ENCODE peak calls at places on chromosome 20, in four cellular contexts. P, Q, C and F are unnamed samples. For H3K9me3, the result is how much of the 10 kb centered on the place peaks cover.

GRCh38 chr20:16694176-16694575 is 35.6 kb upstream of the SNRPB2 start:
- DNase-seq in P (no peak), Q (no peak), C (no peak), F (no peak)

GRCh38 chr20:20487811-20488210 is 119.9 kb downstream of the INSM1 start:
- DNase-seq in P (peak), Q (no peak), C (no peak), F (no peak)

GRCh38 chr20:62359491-62360121 is 7.5 kb downstream of the LAMA5 start:
- DNase-seq in P (no peak), Q (peak), C (no peak), F (no peak)

GRCh38 chr20:60000271-60001026 is 42.2 kb downstream of the CDH26 start:
- DNase-seq in P (no peak), Q (no peak), C (no peak), F (no peak)

GRCh38 chr20:62101078-62101477 is 21.2 kb upstream of the LSM14B start:
- DNase-seq in P (no peak), Q (no peak), C (no peak), F (no peak)

GRCh38 chr20:39716796-39717341 is 754.7 kb downstream of the DHX35 start:
- DNase-seq in P (peak), Q (no peak), C (no peak), F (no peak)

GRCh38 chr20:17646901-17647301 is 35.1 kb downstream of the RRBP1 start:
- DNase-seq in P (no peak), Q (peak), C (no peak), F (no peak)

GRCh38 chr20:61436674-61437279 is 184.7 kb downstream of the CDH4 start:
- DNase-seq in P (peak), Q (no peak), C (no peak), F (no peak)

GRCh38 chr20:19903168-19903676 is 113.9 kb upstream of the NAA20 start:
- DNase-seq in P (no peak), Q (peak), C (peak), F (no peak)

GRCh38 chr20:61328906-61329558 is 77.0 kb downstream of the CDH4 start:
- DNase-seq in P (no peak), Q (peak), C (no peak), F (no peak)

GRCh38 chr20:49422176-49422575 is 60.3 kb downstream of the KCNB1 start:
- DNase-seq in P (no peak), Q (no peak), C (no peak), F (no peak)

GRCh38 chr20:63223121-63223825 is 7.3 kb upstream of the YTHDF1 start:
- DNase-seq in P (no peak), Q (peak), C (no peak), F (no peak)

GRCh38 chr20:17499041-17499440 is 32.1 kb downstream of the BFSP1 start:
- DNase-seq in P (peak), Q (no peak), C (no peak), F (no peak)

GRCh38 chr20:48331518-48332286 is 496.1 kb downstream of the PREX1 start:
- DNase-seq in P (no peak), Q (no peak), C (no peak), F (no peak)

GRCh38 chr20:20395856-20396600 is 28.1 kb downstream of the INSM1 start:
- DNase-seq in P (no peak), Q (no peak), C (no peak), F (no peak)

GRCh38 chr20:5153612-5154542 is 27.1 kb downstream of the CDS2 start:
- DNase-seq in P (peak), Q (no peak), C (no peak), F (no peak)

GRCh38 chr20:49272654-49273053 is 5.2 kb downstream of the ZNFX1 start:
- DNase-seq in P (no peak), Q (no peak), C (no peak), F (no peak)

GRCh38 chr20:3402453-3402852 is 5.0 kb downstream of the DNAAF9 start:
- DNase-seq in P (no peak), Q (no peak), C (no peak), F (no peak)

GRCh38 chr20:11234181-11234969 is 560.6 kb upstream of the JAG1 start:
- DNase-seq in P (no peak), Q (no peak), C (no peak), F (no peak)

GRCh38 chr20:50151034-50151743 is 2.3 kb downstream of the PEDS1 start:
- DNase-seq in P (peak), Q (peak), C (no peak), F (no peak)

GRCh38 chr20:48734104-48734749 is 93.6 kb downstream of the PREX1 start:
- DNase-seq in P (no peak), Q (no peak), C (no peak), F (no peak)

GRCh38 chr20:43667341-43668132 is 623 bp downstream of the MYBL2 start:
- DNase-seq in P (no peak), Q (no peak), C (no peak), F (no peak)

GRCh38 chr20:2301164-2301622 is 5.4 kb downstream of the TGM3 start:
- DNase-seq in P (no peak), Q (peak), C (peak), F (no peak)

GRCh38 chr20:47956261-47956995 is 171.1 kb upstream of the SULF2 start:
- DNase-seq in P (no peak), Q (peak), C (no peak), F (no peak)

GRCh38 chr20:54276577-54277169 is 68.8 kb downstream of the PFDN4 start:
- DNase-seq in P (peak), Q (no peak), C (no peak), F (no peak)

GRCh38 chr20:6311841-6312655 is 189.2 kb upstream of the FERMT1 start:
- DNase-seq in P (peak), Q (no peak), C (no peak), F (no peak)

GRCh38 chr20:14055127-14055742 is 59.9 kb downstream of the MACROD2 start:
- DNase-seq in P (peak), Q (no peak), C (no peak), F (peak)

GRCh38 chr20:50224553-50225255 is 34.1 kb downstream of the CEBPB start:
- DNase-seq in P (peak), Q (peak), C (peak), F (peak)

GRCh38 chr20:56032251-56032650 is 26.9 kb upstream of the CBLN4 start:
- DNase-seq in P (no peak), Q (no peak), C (no peak), F (no peak)
- H3K9me3 ChIP-seq in P (under half), Q (under half), C (under half), F (under half)

GRCh38 chr20:41134362-41135186 is 2.8 kb upstream of the PLCG1 start:
- DNase-seq in P (no peak), Q (no peak), C (no peak), F (no peak)
- H3K27ac ChIP-seq in P (peak), Q (no peak), C (no peak), F (no peak)

DNA sequence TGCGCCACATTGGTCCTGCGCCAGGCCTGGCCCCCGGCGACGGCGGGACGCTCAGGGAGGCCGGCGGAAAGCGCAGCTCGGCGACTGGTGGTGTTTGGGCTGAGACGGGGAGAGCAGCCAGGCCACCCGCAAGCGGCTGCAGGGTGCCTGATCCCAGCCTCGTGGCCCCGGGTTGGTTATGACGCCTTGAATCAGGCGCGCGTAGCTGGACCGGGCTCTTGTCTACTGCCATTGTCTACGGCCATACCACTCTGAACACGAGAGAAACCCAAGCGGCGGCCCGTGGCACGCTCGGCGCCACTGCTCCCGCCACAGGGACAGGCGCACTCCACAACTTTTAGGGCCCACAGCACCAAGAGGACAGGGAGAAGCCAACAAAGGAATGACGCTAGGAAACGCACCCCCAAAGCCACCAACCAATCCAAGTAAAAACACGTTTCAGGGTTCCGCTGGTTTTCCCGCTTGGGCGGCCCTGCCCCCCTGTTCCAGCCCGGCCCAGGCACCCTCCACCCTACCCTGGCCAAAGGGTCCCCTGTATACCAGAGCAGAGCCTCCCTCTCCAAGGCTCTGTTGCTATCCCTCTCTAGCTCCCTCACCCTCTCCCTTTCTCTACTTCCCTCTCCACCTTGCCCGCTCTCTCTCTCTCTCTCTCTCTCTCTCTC is 1849.3 kb upstream of the DEFB115 start:
- DNase-seq in P (no peak), Q (no peak), C (no peak), F (no peak)
- H3K9me3 ChIP-seq in P (under half), Q (under half), C (under half), F (half or more)

DNA sequence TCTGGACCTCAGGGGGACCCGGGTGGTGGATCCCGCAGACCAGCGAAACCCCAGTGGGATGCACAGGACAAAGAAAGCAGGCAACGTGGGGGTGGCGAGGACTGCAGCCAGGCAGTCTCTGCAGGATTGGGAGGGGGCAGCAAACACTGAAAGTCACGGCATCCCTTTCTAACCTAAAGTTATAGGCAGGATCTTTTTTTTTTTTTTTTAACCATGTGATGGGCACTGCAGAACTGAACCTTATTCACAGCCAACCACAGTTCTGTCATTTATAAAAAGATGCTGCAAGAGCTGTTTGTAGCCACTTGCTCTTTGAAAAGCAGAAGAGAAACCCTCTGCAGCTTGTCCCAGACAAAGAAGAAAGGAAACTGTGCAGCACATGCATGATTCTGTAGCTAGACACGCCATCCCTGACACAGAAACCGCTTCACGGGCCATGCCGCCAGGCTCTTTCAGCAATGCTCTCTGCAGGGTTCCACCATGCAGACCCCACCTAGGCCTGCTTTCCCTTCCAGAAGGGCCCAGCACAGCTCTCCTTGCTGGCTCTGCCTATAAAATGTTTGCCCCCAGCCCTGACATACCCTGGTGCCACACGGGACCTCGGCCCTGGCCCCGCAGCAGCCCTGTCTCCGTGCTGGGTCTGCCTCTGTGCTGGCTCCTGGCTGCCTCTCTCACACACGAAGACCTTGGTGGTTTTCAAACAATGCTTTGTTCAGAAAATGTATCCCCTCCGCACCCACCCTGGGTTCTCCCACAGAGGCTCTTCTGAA is 70.8 kb downstream of the PYGB start:
- DNase-seq in P (no peak), Q (no peak), C (no peak), F (no peak)
- H3K27ac ChIP-seq in P (no peak), Q (no peak), C (no peak), F (no peak)

DNA sequence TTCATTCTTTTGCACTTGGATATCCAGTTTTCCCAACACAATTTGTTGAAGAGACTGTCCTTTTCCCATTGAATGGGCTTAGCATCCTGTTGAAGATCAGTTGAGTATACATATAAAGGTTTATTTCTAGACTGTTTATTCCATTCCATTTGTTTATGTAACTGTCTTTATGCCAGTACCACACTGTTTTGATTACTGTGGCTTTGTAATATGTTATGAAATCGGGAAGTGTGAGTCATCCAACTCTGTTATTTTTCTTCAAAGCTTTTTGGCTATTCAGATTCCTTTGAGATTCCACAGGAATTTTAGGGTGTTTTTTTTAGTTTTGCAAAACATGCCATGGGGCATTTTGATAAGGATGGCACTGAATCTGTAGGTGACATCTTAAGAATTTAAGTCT is 188.3 kb downstream of the BMP7 start:
- DNase-seq in P (no peak), Q (no peak), C (no peak), F (no peak)
- H3K9me3 ChIP-seq in P (under half), Q (under half), C (under half), F (under half)

GRCh38 chr20:33875534-33876026 is 64.4 kb downstream of the CHMP4B start:
- DNase-seq in P (no peak), Q (no peak), C (no peak), F (no peak)
- H3K27ac ChIP-seq in P (no peak), Q (no peak), C (no peak), F (no peak)

GRCh38 chr20:64238851-64239387 is 16.6 kb upstream of the PCMTD2 start:
- DNase-seq in P (no peak), Q (no peak), C (no peak), F (no peak)

GRCh38 chr20:64241061-64241460 is 14.5 kb upstream of the PCMTD2 start:
- DNase-seq in P (no peak), Q (no peak), C (no peak), F (no peak)

GRCh38 chr20:64238115-64238825 is 17.3 kb upstream of the PCMTD2 start:
- DNase-seq in P (no peak), Q (no peak), C (no peak), F (no peak)

GRCh38 chr20:64240243-64241015 is 15.1 kb upstream of the PCMTD2 start:
- DNase-seq in P (no peak), Q (no peak), C (no peak), F (no peak)

GRCh38 chr20:64239449-64240242 is 15.9 kb upstream of the PCMTD2 start:
- DNase-seq in P (no peak), Q (no peak), C (no peak), F (no peak)
- H3K9me3 ChIP-seq in P (under half), Q (under half), C (under half), F (under half)

GRCh38 chr20:38149880-38150594 is 15.0 kb downstream of the TGM2 start:
- DNase-seq in P (no peak), Q (peak), C (no peak), F (no peak)
- H3K27ac ChIP-seq in P (no peak), Q (no peak), C (peak), F (no peak)

GRCh38 chr20:801678-802077 is 31.8 kb upstream of the FAM110A start:
- DNase-seq in P (no peak), Q (no peak), C (no peak), F (no peak)
- H3K9me3 ChIP-seq in P (under half), Q (under half), C (under half), F (under half)